ENCODE peak calls at places on chromosomes 11 and 22, in nine cellular contexts. One of them, this sample, is unnamed. For H3K36me3 and H3K4me1, the result is how much of the 10 kb centered on the place peaks cover.

GRCh38 chr22:48180631-48181030 is 1418.2 kb downstream of the TBC1D22A start:
- DNase-seq in kidney: no peak
- DNase-seq in Caco-2: no peak
- DNase-seq in NT2/D1: no peak
- DNase-seq in thoracic aorta: no peak
- DNase-seq in fibroblast of lung: no peak
- DNase-seq in GM23248: peak
- DNase-seq in neural progenitor cell: no peak
- DNase-seq in ovary: no peak
- DNase-seq in this sample: no peak

GRCh38 chr11:68043349-68044144 is 4.7 kb downstream of the TCIRG1 start:
- DNase-seq in kidney: peak
- DNase-seq in Caco-2: peak
- DNase-seq in NT2/D1: no peak
- DNase-seq in thoracic aorta: no peak
- DNase-seq in fibroblast of lung: peak
- DNase-seq in GM23248: peak
- DNase-seq in neural progenitor cell: no peak
- DNase-seq in ovary: no peak
- DNase-seq in this sample: peak

GRCh38 chr22:27906241-27906640 is 12.8 kb downstream of the PITPNB start:
- DNase-seq in kidney: no peak
- DNase-seq in Caco-2: no peak
- DNase-seq in NT2/D1: no peak
- DNase-seq in thoracic aorta: no peak
- DNase-seq in fibroblast of lung: no peak
- DNase-seq in GM23248: no peak
- DNase-seq in neural progenitor cell: no peak
- DNase-seq in ovary: no peak
- DNase-seq in this sample: no peak

GRCh38 chr11:121372671-121373429 is 79.3 kb upstream of the SORL1 start:
- DNase-seq in kidney: no peak
- DNase-seq in Caco-2: no peak
- DNase-seq in NT2/D1: peak
- DNase-seq in thoracic aorta: no peak
- DNase-seq in fibroblast of lung: no peak
- DNase-seq in GM23248: no peak
- DNase-seq in neural progenitor cell: no peak
- DNase-seq in ovary: no peak
- DNase-seq in this sample: no peak

GRCh38 chr22:24566899-24567511 is 11.2 kb downstream of the SNRPD3 start:
- DNase-seq in kidney: no peak
- DNase-seq in Caco-2: no peak
- DNase-seq in NT2/D1: no peak
- DNase-seq in thoracic aorta: no peak
- DNase-seq in fibroblast of lung: no peak
- DNase-seq in GM23248: peak
- DNase-seq in neural progenitor cell: no peak
- DNase-seq in ovary: no peak
- DNase-seq in this sample: no peak

GRCh38 chr11:75031224-75031753 is 42.6 kb downstream of the NEU3 start:
- DNase-seq in kidney: no peak
- DNase-seq in Caco-2: no peak
- DNase-seq in NT2/D1: no peak
- DNase-seq in thoracic aorta: no peak
- DNase-seq in fibroblast of lung: peak
- DNase-seq in GM23248: peak
- DNase-seq in neural progenitor cell: no peak
- DNase-seq in ovary: no peak
- DNase-seq in this sample: no peak

GRCh38 chr22:43213962-43214361 is 27.0 kb upstream of the TTLL12 start:
- DNase-seq in kidney: peak
- DNase-seq in Caco-2: no peak
- DNase-seq in NT2/D1: no peak
- DNase-seq in thoracic aorta: no peak
- DNase-seq in fibroblast of lung: no peak
- DNase-seq in GM23248: no peak
- DNase-seq in neural progenitor cell: no peak
- DNase-seq in ovary: no peak
- DNase-seq in this sample: no peak

GRCh38 chr22:32723632-32724031 is 77.9 kb upstream of the TIMP3 start:
- DNase-seq in kidney: peak
- DNase-seq in Caco-2: no peak
- DNase-seq in NT2/D1: no peak
- DNase-seq in thoracic aorta: no peak
- DNase-seq in fibroblast of lung: peak
- DNase-seq in GM23248: peak
- DNase-seq in neural progenitor cell: no peak
- DNase-seq in ovary: no peak
- DNase-seq in this sample: peak

GRCh38 chr11:35953081-35953480 is 9.2 kb downstream of the LDLRAD3 start:
- DNase-seq in kidney: peak
- DNase-seq in Caco-2: no peak
- DNase-seq in NT2/D1: no peak
- DNase-seq in thoracic aorta: no peak
- DNase-seq in fibroblast of lung: no peak
- DNase-seq in GM23248: no peak
- DNase-seq in neural progenitor cell: no peak
- DNase-seq in ovary: peak
- DNase-seq in this sample: no peak

GRCh38 chr11:119776031-119776636 is 47.1 kb upstream of the NECTIN1 start:
- DNase-seq in kidney: peak
- DNase-seq in Caco-2: no peak
- DNase-seq in NT2/D1: no peak
- DNase-seq in thoracic aorta: no peak
- DNase-seq in fibroblast of lung: no peak
- DNase-seq in GM23248: no peak
- DNase-seq in neural progenitor cell: no peak
- DNase-seq in ovary: no peak
- DNase-seq in this sample: peak

GRCh38 chr11:128467610-128468041 is 119.7 kb downstream of the ETS1 start:
- DNase-seq in kidney: peak
- DNase-seq in Caco-2: peak
- DNase-seq in NT2/D1: no peak
- DNase-seq in thoracic aorta: peak
- DNase-seq in fibroblast of lung: peak
- DNase-seq in GM23248: peak
- DNase-seq in neural progenitor cell: no peak
- DNase-seq in ovary: no peak
- DNase-seq in this sample: no peak

GRCh38 chr22:45166935-45167334 is 3.2 kb downstream of the NUP50 start:
- DNase-seq in kidney: no peak
- DNase-seq in Caco-2: no peak
- DNase-seq in NT2/D1: no peak
- DNase-seq in thoracic aorta: no peak
- DNase-seq in fibroblast of lung: no peak
- DNase-seq in GM23248: no peak
- DNase-seq in neural progenitor cell: no peak
- DNase-seq in ovary: no peak
- DNase-seq in this sample: no peak

GRCh38 chr22:19990609-19991394 is 25.8 kb downstream of the ARVCF start:
- DNase-seq in kidney: peak
- DNase-seq in Caco-2: no peak
- DNase-seq in NT2/D1: no peak
- DNase-seq in thoracic aorta: no peak
- DNase-seq in fibroblast of lung: no peak
- DNase-seq in GM23248: no peak
- DNase-seq in neural progenitor cell: no peak
- DNase-seq in ovary: peak
- DNase-seq in this sample: no peak

GRCh38 chr11:5196731-5197130 is 3.8 kb downstream of the OR51V1 start:
- DNase-seq in kidney: no peak
- DNase-seq in Caco-2: no peak
- DNase-seq in NT2/D1: no peak
- DNase-seq in thoracic aorta: no peak
- DNase-seq in fibroblast of lung: no peak
- DNase-seq in GM23248: peak
- DNase-seq in neural progenitor cell: no peak
- DNase-seq in ovary: no peak
- DNase-seq in this sample: no peak

GRCh38 chr11:69156673-69157155 is 979 bp downstream of the SMIM38 start:
- DNase-seq in kidney: no peak
- DNase-seq in Caco-2: peak
- DNase-seq in NT2/D1: no peak
- DNase-seq in thoracic aorta: no peak
- DNase-seq in fibroblast of lung: peak
- DNase-seq in GM23248: peak
- DNase-seq in neural progenitor cell: no peak
- DNase-seq in ovary: no peak
- DNase-seq in this sample: peak

GRCh38 chr22:19761500-19762314 is 1.1 kb downstream of the TBX1 start:
- DNase-seq in kidney: no peak
- DNase-seq in Caco-2: no peak
- DNase-seq in NT2/D1: no peak
- DNase-seq in thoracic aorta: no peak
- DNase-seq in fibroblast of lung: no peak
- DNase-seq in GM23248: peak
- DNase-seq in neural progenitor cell: peak
- DNase-seq in ovary: no peak
- DNase-seq in this sample: no peak

DNA sequence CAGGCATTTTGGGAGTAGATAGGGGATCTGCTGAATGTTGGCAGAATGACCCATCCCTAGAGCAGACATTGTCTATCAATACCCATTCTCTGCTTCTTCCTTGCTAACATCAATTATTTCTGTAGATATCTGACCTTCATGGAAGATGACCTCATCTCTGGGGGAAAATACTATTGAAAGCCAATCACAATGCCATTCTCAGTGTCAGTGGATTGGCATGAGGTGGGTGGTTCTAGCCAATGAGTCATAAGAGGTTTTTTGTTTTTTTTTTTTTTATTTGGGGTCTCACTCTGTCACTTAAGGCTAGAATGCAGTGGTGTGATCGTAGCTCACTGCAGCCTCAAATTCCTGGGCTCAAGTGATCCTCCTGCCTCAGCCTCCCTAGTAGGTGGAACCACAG is 42.5 kb downstream of the SNX19 start:
- DNase-seq in kidney: no peak
- DNase-seq in Caco-2: no peak
- DNase-seq in NT2/D1: no peak
- DNase-seq in thoracic aorta: no peak
- DNase-seq in fibroblast of lung: peak
- DNase-seq in GM23248: peak
- DNase-seq in neural progenitor cell: no peak
- DNase-seq in ovary: no peak
- DNase-seq in this sample: no peak
- H3K36me3 ChIP-seq in kidney: under half
- H3K36me3 ChIP-seq in Caco-2: under half
- H3K36me3 ChIP-seq in NT2/D1: half or more
- H3K36me3 ChIP-seq in thoracic aorta: under half
- H3K36me3 ChIP-seq in fibroblast of lung: under half
- H3K36me3 ChIP-seq in GM23248: under half
- H3K36me3 ChIP-seq in neural progenitor cell: under half
- H3K36me3 ChIP-seq in ovary: under half
- H3K36me3 ChIP-seq in this sample: half or more

DNA sequence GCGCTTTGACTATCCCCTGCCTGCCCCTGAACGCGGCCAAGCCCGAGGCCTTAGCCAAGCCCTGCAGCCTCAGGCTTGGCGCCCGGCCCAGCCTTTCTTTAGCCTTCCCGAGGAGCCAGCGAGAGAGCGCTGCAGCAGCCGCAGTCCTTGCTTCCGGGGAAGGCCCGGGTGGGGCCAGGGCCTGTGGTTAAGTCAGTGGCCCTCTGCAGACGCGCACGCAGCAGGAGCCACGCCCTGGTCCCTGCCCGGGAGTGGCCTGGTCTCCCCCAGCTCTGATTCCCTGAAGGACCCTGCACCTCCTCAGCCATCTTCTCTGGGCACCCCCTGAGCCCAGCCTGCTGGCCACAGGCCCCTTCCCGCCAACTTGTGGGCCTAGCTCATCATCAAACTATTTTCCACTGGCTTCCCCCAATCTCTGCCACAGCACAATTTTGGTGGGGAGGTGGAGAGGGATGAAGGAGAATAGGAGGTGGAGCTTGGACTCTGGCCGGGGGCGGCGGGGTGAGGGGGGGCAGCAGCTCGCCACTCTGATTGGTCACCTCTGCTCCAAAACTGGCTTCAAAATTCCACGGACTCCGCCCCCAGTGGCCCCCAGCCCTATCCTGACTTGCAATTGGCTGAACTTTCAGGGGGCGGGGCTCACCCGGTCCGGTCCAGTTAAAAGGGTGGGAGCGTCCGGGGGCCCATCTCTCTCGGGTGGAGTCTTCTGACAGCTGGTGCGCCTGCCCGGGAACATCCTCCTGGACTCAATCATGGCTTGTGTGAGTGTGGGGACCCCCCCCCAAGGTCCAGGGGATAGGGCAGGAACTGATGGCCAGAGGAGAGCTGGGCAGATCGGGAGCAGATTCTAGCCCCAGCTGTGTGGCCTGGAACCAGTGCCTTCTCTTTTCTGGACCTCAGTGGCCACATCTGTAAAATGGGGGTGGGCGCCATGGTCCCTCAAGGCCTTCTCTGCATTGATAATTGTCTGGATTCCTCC is at the start of gene LGALS1:
- DNase-seq in kidney: peak
- DNase-seq in Caco-2: no peak
- DNase-seq in NT2/D1: no peak
- DNase-seq in thoracic aorta: peak
- DNase-seq in fibroblast of lung: peak
- DNase-seq in GM23248: peak
- DNase-seq in neural progenitor cell: peak
- DNase-seq in ovary: peak
- DNase-seq in this sample: peak
- H3K4me1 ChIP-seq in kidney: under half
- H3K4me1 ChIP-seq in Caco-2: under half
- H3K4me1 ChIP-seq in NT2/D1: under half
- H3K4me1 ChIP-seq in thoracic aorta: under half
- H3K4me1 ChIP-seq in fibroblast of lung: under half
- H3K4me1 ChIP-seq in GM23248: under half
- H3K4me1 ChIP-seq in neural progenitor cell: under half
- H3K4me1 ChIP-seq in ovary: under half
- H3K4me1 ChIP-seq in this sample: under half

DNA sequence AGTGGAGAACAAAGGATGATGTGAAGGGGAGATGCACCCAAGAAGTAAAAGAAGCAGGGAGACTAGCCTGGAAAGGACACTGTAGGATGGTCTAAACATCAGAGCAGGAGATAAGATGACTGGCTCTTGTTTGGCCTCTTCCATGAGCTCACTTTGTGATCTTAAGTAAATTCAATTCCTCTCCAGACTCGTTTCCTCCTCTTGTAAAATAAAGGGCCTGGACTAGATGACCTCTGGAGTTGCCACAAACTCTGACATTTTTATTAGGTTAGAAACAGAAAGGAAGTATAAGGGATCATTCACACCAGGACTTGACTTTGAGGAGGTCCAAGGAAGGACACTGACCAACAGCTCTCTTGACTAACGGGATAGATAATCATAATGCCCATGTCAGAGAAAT is 60.2 kb upstream of the SCUBE2 start:
- DNase-seq in kidney: no peak
- DNase-seq in Caco-2: no peak
- DNase-seq in NT2/D1: no peak
- DNase-seq in thoracic aorta: no peak
- DNase-seq in fibroblast of lung: no peak
- DNase-seq in GM23248: no peak
- DNase-seq in neural progenitor cell: no peak
- DNase-seq in ovary: no peak
- DNase-seq in this sample: no peak
- H3K36me3 ChIP-seq in kidney: under half
- H3K36me3 ChIP-seq in Caco-2: under half
- H3K36me3 ChIP-seq in NT2/D1: half or more
- H3K36me3 ChIP-seq in thoracic aorta: under half
- H3K36me3 ChIP-seq in fibroblast of lung: under half
- H3K36me3 ChIP-seq in GM23248: half or more
- H3K36me3 ChIP-seq in neural progenitor cell: under half
- H3K36me3 ChIP-seq in ovary: under half
- H3K36me3 ChIP-seq in this sample: half or more

GRCh38 chr11:77749232-77749631 is 71.3 kb downstream of the RSF1 start:
- DNase-seq in kidney: no peak
- DNase-seq in Caco-2: no peak
- DNase-seq in NT2/D1: no peak
- DNase-seq in thoracic aorta: no peak
- DNase-seq in fibroblast of lung: no peak
- DNase-seq in GM23248: no peak
- DNase-seq in neural progenitor cell: no peak
- DNase-seq in ovary: no peak
- DNase-seq in this sample: no peak
- H3K4me1 ChIP-seq in kidney: under half
- H3K4me1 ChIP-seq in Caco-2: half or more
- H3K4me1 ChIP-seq in NT2/D1: under half
- H3K4me1 ChIP-seq in thoracic aorta: under half
- H3K4me1 ChIP-seq in fibroblast of lung: under half
- H3K4me1 ChIP-seq in GM23248: under half
- H3K4me1 ChIP-seq in neural progenitor cell: under half
- H3K4me1 ChIP-seq in ovary: under half
- H3K4me1 ChIP-seq in this sample: under half